ENCODE peak calls at places on chromosomes 16 and 17, in six cellular contexts. T is H9; L is AG09309; H is stimulated activated CD8-positive, alpha-beta memory T cell treated with anti-CD3 and anti-CD28 coated beads, Interleukin-4, amount 100 ng/mL, for 4 hours; K is activated CD8-positive, alpha-beta memory T cell treated with anti-CD3 and anti-CD28 coated beads for 24 hours; E is GM12865. C is an unnamed sample.

GRCh38 chr16:11312718-11313492 is 31.8 kb upstream of the PRM1 start:
- DNase-seq in H (no peak), L (peak), T (peak), K (no peak), E (no peak), C (no peak)

GRCh38 chr17:38397227-38397626 is 31.0 kb upstream of the ARHGAP23 start:
- DNase-seq in E (no peak), H (no peak), L (no peak), T (no peak), K (no peak), C (no peak)

GRCh38 chr16:78832100-78832499 is 732.6 kb downstream of the WWOX start:
- DNase-seq in E (no peak), H (no peak), K (no peak), T (no peak), L (no peak), C (no peak)

GRCh38 chr16:85935957-85936760 is 37.2 kb downstream of the IRF8 start:
- DNase-seq in L (no peak), T (no peak), E (peak), H (peak), K (peak), C (no peak)

GRCh38 chr16:57372372-57373116 is at the start of gene CX3CL1:
- DNase-seq in L (no peak), T (peak), E (no peak), H (no peak), K (no peak), C (no peak)

GRCh38 chr17:9414471-9414870 is 161.1 kb downstream of the STX8 start:
- DNase-seq in E (peak), K (no peak), T (no peak), L (no peak), H (no peak), C (no peak)

GRCh38 chr17:58324409-58325288 is 3.9 kb downstream of the TSPOAP1 start:
- DNase-seq in K (no peak), L (no peak), T (no peak), H (no peak), E (peak), C (no peak)

GRCh38 chr16:80788016-80788415 is 16.4 kb downstream of the CDYL2 start:
- DNase-seq in K (no peak), H (no peak), L (peak), T (no peak), E (no peak), C (no peak)

GRCh38 chr17:79795795-79796569 is 895 bp downstream of the CBX8 start:
- DNase-seq in E (no peak), T (no peak), L (no peak), H (no peak), K (no peak), C (no peak)

GRCh38 chr16:10218490-10219206 is 36.4 kb upstream of the GRIN2A start:
- DNase-seq in T (no peak), H (no peak), E (no peak), L (no peak), K (no peak), C (no peak)

GRCh38 chr17:75575197-75575596 is 12.4 kb upstream of the MYO15B start:
- DNase-seq in H (no peak), T (no peak), L (no peak), K (no peak), E (no peak), C (no peak)

GRCh38 chr16:2278956-2279800 is 11.3 kb upstream of the RNPS1 start:
- DNase-seq in T (no peak), K (no peak), E (no peak), H (no peak), L (no peak), C (no peak)

GRCh38 chr17:73069164-73069774 is 23.2 kb downstream of the SLC39A11 start:
- DNase-seq in K (no peak), L (no peak), H (no peak), T (no peak), E (no peak), C (no peak)

GRCh38 chr17:58414596-58414997 is 2.7 kb downstream of the RNF43 start:
- DNase-seq in T (no peak), K (no peak), E (no peak), H (no peak), L (no peak), C (no peak)

GRCh38 chr17:31583795-31584340 is 192.4 kb downstream of the RAB11FIP4 start:
- DNase-seq in T (no peak), E (no peak), K (no peak), H (no peak), L (no peak), C (no peak)

GRCh38 chr16:78478267-78478821 is 378.9 kb downstream of the WWOX start:
- DNase-seq in K (no peak), H (no peak), L (no peak), T (peak), E (no peak), C (no peak)

GRCh38 chr17:39222866-39223834 is 2.6 kb downstream of the STAC2 start:
- DNase-seq in K (no peak), T (no peak), L (no peak), H (no peak), E (no peak), C (no peak)

GRCh38 chr16:81214745-81215166 is 23.7 kb upstream of the BCO1 start:
- DNase-seq in T (peak), E (peak), L (no peak), K (no peak), H (no peak), C (no peak)

GRCh38 chr16:72021043-72021442 is 12.5 kb downstream of the DHODH start:
- DNase-seq in H (no peak), L (no peak), T (peak), K (no peak), E (no peak), C (no peak)

GRCh38 chr16:84933774-84934571 is 77.4 kb downstream of the ZDHHC7 start:
- DNase-seq in T (no peak), L (no peak), H (no peak), K (no peak), E (no peak), C (no peak)

GRCh38 chr17:50472286-50472685 is 3.6 kb upstream of the CHAD start:
- DNase-seq in L (no peak), T (no peak), E (no peak), H (no peak), K (no peak), C (no peak)

GRCh38 chr17:351436-351713 is 1.2 kb downstream of the RPH3AL start:
- DNase-seq in T (no peak), K (no peak), E (no peak), H (no peak), L (no peak), C (no peak)

GRCh38 chr17:74424658-74425057 is 7.2 kb upstream of the GPRC5C start:
- DNase-seq in T (no peak), E (no peak), H (no peak), L (no peak), K (no peak), C (no peak)

C was measured in brain pericyte.